ENCODE peak calls at places on chromosome 7, in five cellular contexts. One of them, this sample, is unnamed.

GRCh38 chr7:68432585-68432984 is 1165.7 kb upstream of the AUTS2 start:
- DNase-seq in tibial artery: no peak
- DNase-seq in hepatocyte: no peak
- DNase-seq in right lobe of liver: no peak
- DNase-seq in IMR-90: no peak
- DNase-seq in this sample: no peak

GRCh38 chr7:116577320-116577871 is 52.6 kb downstream of the CAV1 start:
- DNase-seq in right lobe of liver: no peak
- DNase-seq in IMR-90: peak; percentile 62
- DNase-seq in hepatocyte: no peak
- DNase-seq in tibial artery: no peak
- DNase-seq in this sample: no peak

GRCh38 chr7:67653856-67654442 is 657.3 kb downstream of the TYW1 start:
- DNase-seq in right lobe of liver: no peak
- DNase-seq in IMR-90: no peak
- DNase-seq in hepatocyte: no peak
- DNase-seq in tibial artery: no peak
- DNase-seq in this sample: no peak

GRCh38 chr7:55532150-55532917 is 40.0 kb downstream of the VOPP1 start:
- DNase-seq in IMR-90: no peak
- DNase-seq in hepatocyte: no peak
- DNase-seq in tibial artery: no peak
- DNase-seq in right lobe of liver: no peak
- DNase-seq in this sample: no peak

GRCh38 chr7:64045301-64046040 is at the start of gene ZNF727:
- DNase-seq in tibial artery: peak; percentile 74
- DNase-seq in hepatocyte: no peak
- DNase-seq in right lobe of liver: no peak
- DNase-seq in IMR-90: no peak
- DNase-seq in this sample: no peak

GRCh38 chr7:104327963-104328307 is 468 bp upstream of the LHFPL3 start:
- DNase-seq in hepatocyte: peak; percentile 3
- DNase-seq in right lobe of liver: no peak
- DNase-seq in tibial artery: no peak
- DNase-seq in IMR-90: no peak
- DNase-seq in this sample: no peak

GRCh38 chr7:107090452-107090851 is 45.9 kb downstream of the PRKAR2B start:
- DNase-seq in IMR-90: no peak
- DNase-seq in hepatocyte: no peak
- DNase-seq in right lobe of liver: no peak
- DNase-seq in tibial artery: no peak
- DNase-seq in this sample: no peak

GRCh38 chr7:77444123-77444522 is 28.0 kb upstream of the GSAP start:
- DNase-seq in IMR-90: peak; percentile 75
- DNase-seq in tibial artery: no peak
- DNase-seq in right lobe of liver: no peak
- DNase-seq in hepatocyte: no peak
- DNase-seq in this sample: no peak

GRCh38 chr7:80443336-80443735 is 68.5 kb downstream of the GNAT3 start:
- DNase-seq in hepatocyte: no peak
- DNase-seq in tibial artery: no peak
- DNase-seq in right lobe of liver: no peak
- DNase-seq in IMR-90: no peak
- DNase-seq in this sample: no peak

DNA sequence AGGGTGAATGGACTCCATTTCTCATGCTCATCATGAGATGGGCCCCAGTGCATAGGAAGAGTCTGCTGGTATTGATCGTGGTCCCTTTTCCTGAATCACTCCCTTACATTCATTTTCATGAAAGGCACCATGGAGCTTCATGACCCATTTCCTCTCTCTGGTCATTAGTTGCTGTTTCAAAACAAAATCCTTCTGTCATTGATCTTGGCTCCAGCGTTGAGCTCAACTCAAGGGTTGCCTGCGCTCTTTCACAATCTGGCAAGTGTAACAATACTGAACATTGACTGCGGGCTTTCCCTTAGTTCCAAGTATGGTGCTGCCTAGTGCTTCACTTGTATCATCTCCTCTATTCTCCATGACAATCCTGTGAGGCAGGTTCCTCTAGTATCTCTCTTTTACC is 197.6 kb downstream of the TMEM178B start:
- DNase-seq in IMR-90: no peak
- DNase-seq in right lobe of liver: no peak
- DNase-seq in tibial artery: no peak
- DNase-seq in hepatocyte: no peak
- DNase-seq in this sample: no peak
- H3K27me3 ChIP-seq in IMR-90: no peaks in the 10 kb centered on the region
- H3K27me3 ChIP-seq in right lobe of liver: no peaks in the 10 kb centered on the region
- H3K27me3 ChIP-seq in tibial artery: no peaks in the 10 kb centered on the region
- H3K27me3 ChIP-seq in hepatocyte: no peaks in the 10 kb centered on the region
- H3K27me3 ChIP-seq in this sample: no peaks in the 10 kb centered on the region

DNA sequence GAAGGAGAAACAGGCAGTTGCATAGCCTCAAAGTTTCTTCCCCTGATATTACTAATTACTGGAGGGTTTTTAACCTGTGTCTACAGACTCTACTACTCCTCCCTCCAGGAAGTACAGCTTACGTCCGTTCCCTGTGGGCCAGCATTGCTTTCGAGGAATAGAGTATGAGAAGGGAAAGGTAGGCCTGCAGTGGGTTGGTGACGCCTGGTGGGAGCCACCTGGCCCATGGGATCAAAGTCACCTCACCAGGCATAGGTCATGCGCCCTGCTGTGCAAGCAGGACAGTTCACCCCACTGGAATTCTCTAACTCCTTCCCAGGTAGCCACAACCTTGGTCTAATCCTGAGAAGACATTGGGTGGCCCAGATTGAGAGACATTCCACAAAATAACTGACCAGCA is 29.8 kb downstream of the LMTK2 start:
- DNase-seq in tibial artery: no peak
- DNase-seq in hepatocyte: no peak
- DNase-seq in right lobe of liver: no peak
- DNase-seq in IMR-90: no peak
- DNase-seq in this sample: no peak
- H3K4me1 ChIP-seq in tibial artery: no peaks in the 10 kb centered on the region
- H3K4me1 ChIP-seq in hepatocyte: peaks cover 20% of the 10 kb centered on the region
- H3K4me1 ChIP-seq in right lobe of liver: peaks cover 59% of the 10 kb centered on the region
- H3K4me1 ChIP-seq in IMR-90: peaks cover 5% of the 10 kb centered on the region
- H3K4me1 ChIP-seq in this sample: peaks cover 26% of the 10 kb centered on the region

GRCh38 chr7:25860882-25861228 is 291.1 kb upstream of the NFE2L3 start:
- DNase-seq in right lobe of liver: no peak
- DNase-seq in tibial artery: no peak
- DNase-seq in hepatocyte: no peak
- DNase-seq in IMR-90: no peak
- DNase-seq in this sample: no peak
- H3K27me3 ChIP-seq in right lobe of liver: peaks cover 96% of the 10 kb centered on the region
- H3K27me3 ChIP-seq in tibial artery: peaks cover 54% of the 10 kb centered on the region
- H3K27me3 ChIP-seq in hepatocyte: peaks cover 26% of the 10 kb centered on the region
- H3K27me3 ChIP-seq in IMR-90: peaks cover 5% of the 10 kb centered on the region
- H3K27me3 ChIP-seq in this sample: peaks cover 31% of the 10 kb centered on the region

GRCh38 chr7:28068811-28069216 is 111.8 kb downstream of the JAZF1 start:
- DNase-seq in right lobe of liver: no peak
- DNase-seq in IMR-90: peak; percentile 64
- DNase-seq in tibial artery: no peak
- DNase-seq in hepatocyte: no peak
- DNase-seq in this sample: no peak

GRCh38 chr7:28071570-28071969 is 109.0 kb downstream of the JAZF1 start:
- DNase-seq in right lobe of liver: no peak
- DNase-seq in IMR-90: no peak
- DNase-seq in tibial artery: no peak
- DNase-seq in hepatocyte: no peak
- DNase-seq in this sample: no peak

GRCh38 chr7:28070311-28071055 is 110.1 kb downstream of the JAZF1 start:
- DNase-seq in hepatocyte: no peak
- DNase-seq in right lobe of liver: no peak
- DNase-seq in IMR-90: no peak
- DNase-seq in tibial artery: no peak
- DNase-seq in this sample: no peak

GRCh38 chr7:28067171-28067570 is 113.4 kb downstream of the JAZF1 start:
- DNase-seq in hepatocyte: no peak
- DNase-seq in right lobe of liver: no peak
- DNase-seq in tibial artery: no peak
- DNase-seq in IMR-90: no peak
- DNase-seq in this sample: no peak

GRCh38 chr7:28069788-28070187 is 110.8 kb downstream of the JAZF1 start:
- DNase-seq in right lobe of liver: no peak
- DNase-seq in tibial artery: peak; percentile 28
- DNase-seq in IMR-90: peak; percentile 79
- DNase-seq in hepatocyte: peak; percentile 65
- DNase-seq in this sample: no peak
- H3K4me1 ChIP-seq in right lobe of liver: peaks cover 7% of the 10 kb centered on the region
- H3K4me1 ChIP-seq in tibial artery: peaks cover 15% of the 10 kb centered on the region
- H3K4me1 ChIP-seq in IMR-90: peaks cover 27% of the 10 kb centered on the region
- H3K4me1 ChIP-seq in hepatocyte: peaks cover 25% of the 10 kb centered on the region
- H3K4me1 ChIP-seq in this sample: peaks cover 8% of the 10 kb centered on the region

DNA sequence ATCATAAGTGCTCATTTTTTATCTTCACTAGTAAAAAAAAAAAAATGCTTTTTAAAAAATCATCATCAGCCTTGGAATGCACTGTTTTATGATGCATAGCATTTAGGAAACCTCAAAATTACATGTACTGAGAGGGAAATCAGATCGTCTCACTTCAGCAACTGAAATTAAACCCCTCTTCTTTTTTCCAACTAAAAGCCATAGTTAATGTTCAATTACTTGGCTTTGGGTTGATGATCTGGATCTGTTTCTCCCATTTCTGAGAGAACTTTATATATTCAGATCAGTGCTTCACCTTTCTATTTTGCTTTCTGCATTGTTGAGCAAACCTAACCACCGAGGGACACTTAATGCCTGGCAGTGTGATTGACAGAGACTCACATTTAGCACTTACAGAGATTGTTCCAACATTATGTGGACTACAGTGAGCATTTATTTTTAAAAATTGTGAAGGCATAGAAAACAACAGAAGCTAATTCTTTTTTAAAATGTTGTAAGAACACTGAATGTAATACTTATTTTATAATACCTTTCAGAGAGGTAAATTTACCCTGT is 678.4 kb downstream of the PHTF2 start:
- DNase-seq in right lobe of liver: no peak
- DNase-seq in hepatocyte: no peak
- DNase-seq in IMR-90: no peak
- DNase-seq in tibial artery: no peak
- DNase-seq in this sample: no peak
- H3K27me3 ChIP-seq in right lobe of liver: no peaks in the 10 kb centered on the region
- H3K27me3 ChIP-seq in hepatocyte: no peaks in the 10 kb centered on the region
- H3K27me3 ChIP-seq in IMR-90: no peaks in the 10 kb centered on the region
- H3K27me3 ChIP-seq in tibial artery: no peaks in the 10 kb centered on the region
- H3K27me3 ChIP-seq in this sample: peaks cover 3% of the 10 kb centered on the region

DNA sequence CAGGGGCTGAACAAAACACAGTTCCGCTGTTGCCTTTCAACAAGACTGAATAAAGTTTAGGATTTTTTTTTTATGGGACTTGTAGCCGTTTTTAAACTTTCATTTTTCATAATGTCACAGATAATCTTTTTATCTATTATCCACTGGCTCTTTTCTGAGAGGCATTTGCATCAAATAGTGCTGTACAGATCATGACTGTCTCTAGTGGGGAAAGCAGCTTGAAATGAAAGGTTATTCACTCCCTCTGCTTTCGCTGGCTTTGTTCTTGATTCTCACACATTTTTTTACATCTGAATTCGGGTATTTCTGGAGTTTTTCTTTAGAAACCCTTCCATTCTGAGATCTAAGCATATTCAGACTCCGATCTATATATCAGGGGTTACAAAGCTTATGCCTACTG is 543.3 kb upstream of the GALNT17 start:
- DNase-seq in hepatocyte: no peak
- DNase-seq in tibial artery: no peak
- DNase-seq in right lobe of liver: no peak
- DNase-seq in IMR-90: no peak
- DNase-seq in this sample: no peak
- H3K4me1 ChIP-seq in hepatocyte: peaks cover 41% of the 10 kb centered on the region
- H3K4me1 ChIP-seq in tibial artery: no peaks in the 10 kb centered on the region
- H3K4me1 ChIP-seq in right lobe of liver: peaks cover 55% of the 10 kb centered on the region
- H3K4me1 ChIP-seq in IMR-90: no peaks in the 10 kb centered on the region
- H3K4me1 ChIP-seq in this sample: no peaks in the 10 kb centered on the region

DNA sequence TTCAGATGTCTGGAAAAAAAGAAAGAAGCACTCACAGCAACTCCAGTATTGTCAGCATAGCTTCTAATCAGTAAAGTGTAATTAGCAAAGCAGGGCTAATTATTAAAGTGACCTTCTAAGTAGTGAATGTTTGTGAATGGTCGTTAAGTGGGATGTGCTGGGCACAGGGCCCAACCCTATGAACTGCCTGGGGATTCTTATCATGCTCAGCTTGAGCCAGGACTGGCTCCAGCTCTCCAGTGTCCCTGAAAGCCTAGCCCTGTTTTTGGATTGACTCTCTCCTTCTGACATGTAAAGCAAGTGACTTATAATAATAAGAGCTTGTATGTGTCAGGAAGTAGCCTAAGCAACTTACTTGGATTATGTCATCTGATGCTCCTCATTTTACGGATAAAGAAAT is 9.5 kb upstream of the TBX20 start:
- DNase-seq in IMR-90: no peak
- DNase-seq in hepatocyte: no peak
- DNase-seq in right lobe of liver: no peak
- DNase-seq in tibial artery: no peak
- DNase-seq in this sample: no peak
- H3K27me3 ChIP-seq in IMR-90: peaks cover 44% of the 10 kb centered on the region
- H3K27me3 ChIP-seq in hepatocyte: peaks cover 62% of the 10 kb centered on the region
- H3K27me3 ChIP-seq in right lobe of liver: peaks cover 14% of the 10 kb centered on the region
- H3K27me3 ChIP-seq in tibial artery: peaks cover 69% of the 10 kb centered on the region
- H3K27me3 ChIP-seq in this sample: peaks cover 69% of the 10 kb centered on the region

GRCh38 chr7:137947031-137947430 is 54.9 kb downstream of the CREB3L2 start:
- DNase-seq in right lobe of liver: no peak
- DNase-seq in IMR-90: no peak
- DNase-seq in hepatocyte: no peak
- DNase-seq in tibial artery: no peak
- DNase-seq in this sample: no peak
- H3K4me1 ChIP-seq in right lobe of liver: peaks cover 51% of the 10 kb centered on the region
- H3K4me1 ChIP-seq in IMR-90: peaks cover 16% of the 10 kb centered on the region
- H3K4me1 ChIP-seq in hepatocyte: peaks cover 42% of the 10 kb centered on the region
- H3K4me1 ChIP-seq in tibial artery: peaks cover 70% of the 10 kb centered on the region
- H3K4me1 ChIP-seq in this sample: no peaks in the 10 kb centered on the region

GRCh38 chr7:128917061-128917460 is 6.6 kb upstream of the KCP start:
- DNase-seq in hepatocyte: no peak
- DNase-seq in right lobe of liver: no peak
- DNase-seq in tibial artery: no peak
- DNase-seq in IMR-90: no peak
- DNase-seq in this sample: no peak
- H3K27me3 ChIP-seq in hepatocyte: peaks cover 65% of the 10 kb centered on the region
- H3K27me3 ChIP-seq in right lobe of liver: no peaks in the 10 kb centered on the region
- H3K27me3 ChIP-seq in tibial artery: peaks cover 63% of the 10 kb centered on the region
- H3K27me3 ChIP-seq in IMR-90: peaks cover 77% of the 10 kb centered on the region
- H3K27me3 ChIP-seq in this sample: peaks cover 16% of the 10 kb centered on the region